ENCODE peak calls at places on chromosomes 3 and 15, in four cellular contexts. E, I, B and W are unnamed samples.

GRCh38 chr3:141680620-141681389 is 57.3 kb upstream of the RNF7 start:
- DNase-seq in E (peak), I (no peak), B (peak), W (no peak)

GRCh38 chr3:188468196-188468595 is 314.2 kb downstream of the LPP start:
- DNase-seq in I (no peak), E (no peak), B (no peak), W (no peak)

GRCh38 chr15:90839187-90840071 is 29.0 kb upstream of the FURIN start:
- DNase-seq in I (peak), E (peak), B (no peak), W (peak)

GRCh38 chr3:184183679-184184078 is 2.3 kb upstream of the ABCF3 start:
- DNase-seq in I (no peak), B (no peak), E (no peak), W (no peak)

GRCh38 chr3:192514081-192514753 is 213.1 kb downstream of the FGF12 start:
- DNase-seq in B (peak), E (peak), I (no peak), W (no peak)

GRCh38 chr15:91338763-91339162 is 238.7 kb downstream of the SV2B start:
- DNase-seq in B (peak), E (peak), I (no peak), W (no peak)

GRCh38 chr3:81468385-81468784 is 293.1 kb downstream of the GBE1 start:
- DNase-seq in E (no peak), I (no peak), B (no peak), W (no peak)

GRCh38 chr3:171776839-171777607 is 33.3 kb downstream of the PLD1 start:
- DNase-seq in E (no peak), B (no peak), I (no peak), W (no peak)

GRCh38 chr3:39107874-39108308 is 411 bp downstream of the TTC21A start:
- DNase-seq in I (no peak), B (peak), E (no peak), W (no peak)

GRCh38 chr3:31661286-31661685 is 128.6 kb downstream of the STT3B start:
- DNase-seq in E (no peak), I (no peak), B (no peak), W (no peak)
- H3K27ac ChIP-seq in E (no peak), I (no peak), B (no peak), W (no peak)

GRCh38 chr3:133805384-133805701 is 272 bp upstream of the SRPRB start:
- DNase-seq in E (no peak), B (no peak), I (no peak), W (peak)
- H3K27ac ChIP-seq in E (no peak), B (no peak), I (peak), W (peak)

GRCh38 chr3:147409143-147410121 is at the start of gene ZIC1:
- DNase-seq in E (peak), B (peak), I (no peak), W (no peak)

GRCh38 chr3:147410126-147410517 is 957 bp downstream of the ZIC1 start:
- DNase-seq in B (peak), I (no peak), E (peak), W (no peak)

GRCh38 chr3:147407495-147408179 is 1.3 kb upstream of the ZIC4 start:
- DNase-seq in I (no peak), E (no peak), B (no peak), W (no peak)

GRCh38 chr3:147407107-147407494 is 758 bp upstream of the ZIC4 start:
- DNase-seq in I (no peak), B (no peak), E (peak), W (no peak)

DNA sequence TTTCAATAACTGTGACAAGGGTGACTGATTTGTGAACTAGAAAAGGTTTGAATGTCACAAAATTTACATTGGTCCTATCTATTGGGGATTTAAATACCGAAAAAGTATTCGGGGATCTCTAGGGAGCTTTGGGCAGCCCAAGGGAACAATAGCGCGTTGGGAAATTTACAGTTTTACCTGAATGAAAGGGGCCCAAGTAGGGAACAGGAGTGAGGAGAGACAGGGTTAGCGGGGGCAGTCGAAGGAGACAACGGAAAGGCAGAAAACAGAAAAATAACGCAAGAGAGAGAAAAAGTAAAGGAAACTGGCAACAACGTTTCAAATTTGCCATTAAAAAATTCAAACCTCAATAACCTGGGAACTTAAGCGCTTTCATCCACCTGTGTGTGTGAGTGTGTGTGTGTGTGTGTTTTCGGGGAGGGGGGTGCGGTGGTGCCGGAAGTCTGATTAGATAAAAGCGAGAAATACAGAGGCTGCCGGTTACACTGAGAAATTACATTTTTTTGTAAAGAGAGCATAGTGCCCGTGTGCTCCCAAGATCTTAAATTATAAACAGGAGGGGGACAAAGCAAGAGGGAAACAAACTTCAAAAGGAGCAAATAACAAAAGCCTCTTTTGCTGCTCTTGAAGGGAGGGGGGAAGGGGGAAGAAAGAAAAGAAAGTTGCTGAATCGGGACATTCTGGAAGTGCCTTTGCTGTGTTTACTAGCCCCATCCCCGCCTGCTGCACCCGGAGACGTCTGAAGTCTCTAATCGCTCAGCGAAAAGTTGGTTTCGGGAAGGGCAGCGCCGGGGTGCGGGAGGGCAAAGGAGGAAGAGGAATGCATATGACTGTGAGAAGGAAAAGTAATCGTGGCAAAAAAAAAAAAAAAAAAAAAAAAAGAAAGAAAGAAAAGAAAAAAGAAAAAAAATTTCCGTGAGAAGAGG is 722 bp upstream of the ZIC1 start:
- DNase-seq in E (peak), I (no peak), B (peak), W (no peak)
- H3K27ac ChIP-seq in E (peak), I (no peak), B (peak), W (no peak)

DNA sequence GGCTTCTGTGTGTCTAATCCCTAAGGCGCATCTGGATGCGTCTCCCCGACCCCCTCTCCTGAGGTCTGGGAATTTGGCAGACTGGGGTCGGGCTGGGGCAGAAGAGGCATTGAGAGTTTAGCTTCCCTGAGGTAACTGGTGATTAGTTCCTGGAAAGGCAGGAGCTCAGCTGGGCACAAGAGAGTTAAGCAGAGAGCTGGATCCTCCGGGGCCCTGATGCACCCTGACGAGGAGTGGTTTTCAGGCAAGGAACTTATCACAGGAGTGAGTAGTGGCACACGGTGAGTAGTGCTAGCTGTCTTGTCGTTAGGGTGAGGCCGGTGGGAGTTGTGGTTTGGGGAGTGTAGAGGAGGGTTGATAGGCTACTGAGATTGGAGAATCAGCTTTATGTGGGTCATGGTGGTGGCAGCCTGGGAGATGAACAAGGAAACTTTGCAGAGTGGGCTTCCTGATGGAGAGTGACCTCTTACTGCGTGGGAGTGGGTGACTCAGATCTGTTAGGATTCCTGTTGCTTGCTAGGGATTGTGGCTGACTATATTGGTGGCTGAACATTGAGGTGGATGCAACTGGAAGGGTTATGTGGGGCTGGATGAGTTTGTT is 872 bp downstream of the RAD54L2 start:
- DNase-seq in B (peak), E (peak), I (no peak), W (peak)
- H3K27ac ChIP-seq in B (peak), E (peak), I (no peak), W (peak)

DNA sequence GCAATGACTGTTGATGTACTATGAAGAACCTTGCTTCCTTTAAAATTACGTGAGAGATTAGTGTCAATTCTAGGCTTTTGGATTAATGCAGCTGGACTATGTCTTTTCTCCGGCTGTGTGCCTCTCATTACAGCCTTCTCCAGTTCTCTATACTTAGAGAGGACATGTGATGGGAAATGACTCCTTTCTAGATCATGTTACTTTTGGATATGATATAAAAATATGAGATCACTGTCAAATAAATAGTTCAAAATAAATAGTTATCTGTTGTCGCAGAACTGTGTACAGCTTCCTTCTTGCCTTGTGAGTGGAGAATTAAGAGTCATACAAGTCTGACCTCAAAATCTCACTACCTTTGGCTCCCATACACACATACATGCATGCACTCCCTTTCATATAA is 592.4 kb downstream of the DIPK2A start:
- DNase-seq in E (no peak), B (no peak), I (no peak), W (no peak)
- H3K27ac ChIP-seq in E (no peak), B (no peak), I (no peak), W (no peak)

DNA sequence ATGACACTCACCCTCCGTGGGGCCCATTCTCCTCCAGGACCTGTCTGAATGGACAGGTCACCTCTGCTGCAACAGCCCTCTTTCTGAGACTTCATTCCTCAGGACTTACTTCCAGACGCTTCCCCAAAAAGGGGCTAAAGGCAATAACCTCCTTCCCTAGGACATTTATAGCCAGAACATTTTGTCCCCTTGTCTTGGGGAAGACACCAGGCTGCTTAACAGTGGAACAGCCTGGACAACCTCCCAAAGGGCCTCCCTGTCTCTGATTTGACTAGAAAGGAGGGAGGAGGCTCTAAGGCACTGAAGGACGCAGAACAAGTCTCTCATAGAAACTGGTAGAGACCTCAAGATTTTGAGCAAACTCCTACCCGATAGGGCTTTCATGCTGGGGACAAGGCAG is 32.7 kb downstream of the ADCY5 start:
- DNase-seq in I (no peak), B (no peak), E (no peak), W (no peak)
- H3K27ac ChIP-seq in I (no peak), B (no peak), E (no peak), W (no peak)

DNA sequence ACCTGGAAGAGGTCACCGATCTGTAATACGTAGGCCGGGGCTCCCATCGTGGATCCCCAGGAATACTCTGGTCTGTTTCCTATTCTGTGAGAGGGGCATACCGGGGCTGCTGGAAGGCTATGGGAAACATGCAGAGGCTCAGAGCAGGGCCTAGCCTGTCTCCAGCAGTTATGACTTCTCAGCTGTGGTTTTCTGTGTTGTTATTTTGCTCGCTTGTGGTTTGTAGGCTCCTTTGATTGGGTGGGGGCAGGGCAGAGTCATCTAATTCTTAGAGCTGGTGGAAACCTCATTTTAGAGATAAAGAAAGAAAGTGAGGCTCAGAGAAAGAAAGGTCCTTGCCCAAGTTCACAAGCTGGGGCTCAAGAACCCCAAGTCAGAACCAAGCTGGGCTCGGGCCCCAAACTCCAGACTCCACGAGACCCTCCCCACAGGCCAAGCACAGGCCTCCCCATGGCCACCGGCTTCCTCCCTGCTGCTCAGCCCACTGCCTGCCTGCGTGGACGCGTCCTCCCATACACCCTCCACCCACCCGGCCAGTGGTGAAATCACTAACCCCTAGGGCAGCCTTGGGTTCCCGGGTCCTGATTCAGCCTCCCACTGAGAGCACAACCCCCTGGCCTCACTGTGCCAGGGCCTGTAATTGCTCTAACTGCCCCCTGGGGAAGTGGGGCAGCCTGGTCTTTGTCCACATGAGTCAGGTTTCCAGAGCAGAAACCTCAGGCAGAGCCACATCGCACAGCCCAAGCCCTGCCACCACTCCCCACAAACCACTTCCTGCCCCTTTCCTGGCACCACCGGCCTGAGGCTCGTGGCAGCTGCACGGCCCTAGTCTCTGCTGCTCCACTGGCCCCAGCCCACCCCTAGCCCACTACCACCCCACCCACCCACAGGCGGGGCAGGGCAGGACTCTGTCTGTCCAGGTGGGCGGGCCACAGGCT is 270.8 kb downstream of the UACA start:
- DNase-seq in B (peak), I (peak), E (no peak), W (no peak)
- H3K27ac ChIP-seq in B (peak), I (no peak), E (no peak), W (peak)

DNA sequence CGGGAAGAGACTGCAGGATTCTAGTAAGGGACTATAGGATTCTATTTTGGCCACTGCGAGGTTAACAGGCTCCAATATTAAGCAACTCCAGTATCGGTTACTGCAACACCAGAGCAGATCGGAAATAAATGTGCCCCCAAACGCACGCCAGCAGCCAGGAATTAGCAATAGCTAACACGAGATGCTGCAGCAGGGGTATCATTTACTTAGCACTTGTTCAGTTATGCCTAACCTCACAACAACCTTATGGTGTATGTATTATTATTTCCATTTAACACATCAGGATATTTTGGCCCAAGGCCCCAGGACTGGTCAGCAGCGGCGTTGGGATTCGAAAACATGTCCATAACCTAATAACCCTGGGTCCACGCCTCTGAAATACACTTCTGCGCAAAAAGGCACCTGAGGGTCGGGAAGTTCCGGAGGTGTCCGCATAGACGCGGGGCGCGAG is 795 bp downstream of the PIK3CB start:
- DNase-seq in B (peak), E (no peak), I (no peak), W (no peak)
- H3K27ac ChIP-seq in B (no peak), E (no peak), I (peak), W (peak)

GRCh38 chr3:53618524-53618906 is 124.1 kb downstream of the CACNA1D start:
- DNase-seq in B (no peak), I (no peak), E (no peak), W (no peak)
- H3K27ac ChIP-seq in B (no peak), I (no peak), E (no peak), W (no peak)

GRCh38 chr15:94845391-94845718 is 614.0 kb downstream of the MCTP2 start:
- DNase-seq in E (no peak), B (no peak), I (no peak), W (no peak)

GRCh38 chr15:94844188-94844532 is 612.8 kb downstream of the MCTP2 start:
- DNase-seq in I (no peak), B (no peak), E (no peak), W (no peak)

GRCh38 chr15:94848054-94848453 is 616.7 kb downstream of the MCTP2 start:
- DNase-seq in B (no peak), E (no peak), I (no peak), W (no peak)

GRCh38 chr15:94844533-94845390 is 613.4 kb downstream of the MCTP2 start:
- DNase-seq in I (no peak), B (peak), E (peak), W (no peak)

GRCh38 chr15:94847325-94847724 is 616.0 kb downstream of the MCTP2 start:
- DNase-seq in B (no peak), E (no peak), I (no peak), W (no peak)
- H3K27ac ChIP-seq in B (no peak), E (no peak), I (no peak), W (no peak)